ENCODE peak calls at places on chromosomes 12 and 14, in five cellular contexts. One of them, this sample, is unnamed.

GRCh38 chr12:15669256-15669948 is 119.8 kb downstream of the EPS8 start:
- DNase-seq in lower leg skin: no peak
- DNase-seq in cardiac fibroblast: no peak
- DNase-seq in stomach: no peak
- DNase-seq in adrenal gland: no peak
- DNase-seq in this sample: no peak

GRCh38 chr12:132886529-132887477 is 602 bp downstream of the CHFR start:
- DNase-seq in adrenal gland: peak; percentile 26
- DNase-seq in lower leg skin: peak; percentile 87
- DNase-seq in cardiac fibroblast: peak; percentile 14
- DNase-seq in stomach: peak; percentile 27
- DNase-seq in this sample: no peak

GRCh38 chr12:93989913-93990312 is 158.5 kb upstream of the PLXNC1 start:
- DNase-seq in adrenal gland: no peak
- DNase-seq in cardiac fibroblast: no peak
- DNase-seq in stomach: no peak
- DNase-seq in lower leg skin: no peak
- DNase-seq in this sample: no peak

GRCh38 chr12:22477894-22478287 is 66.5 kb downstream of the C2CD5 start:
- DNase-seq in lower leg skin: no peak
- DNase-seq in cardiac fibroblast: peak; percentile 69
- DNase-seq in stomach: no peak
- DNase-seq in adrenal gland: no peak
- DNase-seq in this sample: no peak

GRCh38 chr12:93802698-93803097 is 125.5 kb downstream of the CRADD start:
- DNase-seq in adrenal gland: no peak
- DNase-seq in cardiac fibroblast: peak; percentile 82
- DNase-seq in stomach: no peak
- DNase-seq in lower leg skin: no peak
- DNase-seq in this sample: no peak

GRCh38 chr14:103014466-103015319 is 42.7 kb downstream of the CDC42BPB start:
- DNase-seq in stomach: no peak
- DNase-seq in cardiac fibroblast: peak; percentile 35
- DNase-seq in lower leg skin: no peak
- DNase-seq in adrenal gland: no peak
- DNase-seq in this sample: no peak

GRCh38 chr12:116607039-116607438 is 47.9 kb downstream of the MAP1LC3B2 start:
- DNase-seq in lower leg skin: no peak
- DNase-seq in adrenal gland: no peak
- DNase-seq in stomach: no peak
- DNase-seq in cardiac fibroblast: no peak
- DNase-seq in this sample: no peak

GRCh38 chr12:47832263-47832933 is 12.7 kb upstream of the HDAC7 start:
- DNase-seq in cardiac fibroblast: no peak
- DNase-seq in lower leg skin: no peak
- DNase-seq in stomach: no peak
- DNase-seq in adrenal gland: peak; percentile 11
- DNase-seq in this sample: no peak

GRCh38 chr14:92930737-92931602 is 8.0 kb downstream of the CHGA start:
- DNase-seq in cardiac fibroblast: peak; percentile 14
- DNase-seq in stomach: no peak
- DNase-seq in adrenal gland: no peak
- DNase-seq in lower leg skin: no peak
- DNase-seq in this sample: no peak

GRCh38 chr12:90855534-90855933 is 99.4 kb downstream of the CCER1 start:
- DNase-seq in adrenal gland: no peak
- DNase-seq in lower leg skin: no peak
- DNase-seq in stomach: no peak
- DNase-seq in cardiac fibroblast: no peak
- DNase-seq in this sample: no peak

GRCh38 chr12:6215932-6216494 is 15.8 kb downstream of the CD9 start:
- DNase-seq in stomach: peak; percentile 88
- DNase-seq in cardiac fibroblast: peak; percentile 92
- DNase-seq in adrenal gland: peak; percentile 97
- DNase-seq in lower leg skin: peak; percentile 95
- DNase-seq in this sample: no peak

GRCh38 chr12:106291342-106291741 is 11.2 kb upstream of the TCP11L2 start:
- DNase-seq in adrenal gland: no peak
- DNase-seq in stomach: no peak
- DNase-seq in cardiac fibroblast: peak; percentile 13
- DNase-seq in lower leg skin: no peak
- DNase-seq in this sample: no peak

GRCh38 chr14:65434216-65434850 is 21.8 kb downstream of the FUT8 start:
- DNase-seq in lower leg skin: no peak
- DNase-seq in stomach: no peak
- DNase-seq in adrenal gland: no peak
- DNase-seq in cardiac fibroblast: peak; percentile 31
- DNase-seq in this sample: no peak

GRCh38 chr12:111268738-111269572 is 99.9 kb downstream of the PHETA1 start:
- DNase-seq in lower leg skin: no peak
- DNase-seq in adrenal gland: no peak
- DNase-seq in cardiac fibroblast: no peak
- DNase-seq in stomach: no peak
- DNase-seq in this sample: no peak

GRCh38 chr14:64951724-64952123 is 9.2 kb upstream of the GPX2 start:
- DNase-seq in cardiac fibroblast: no peak
- DNase-seq in stomach: no peak
- DNase-seq in lower leg skin: peak; percentile 68
- DNase-seq in adrenal gland: no peak
- DNase-seq in this sample: no peak

GRCh38 chr12:109279525-109279924 is 29.6 kb downstream of the FOXN4 start:
- DNase-seq in adrenal gland: no peak
- DNase-seq in lower leg skin: no peak
- DNase-seq in stomach: no peak
- DNase-seq in cardiac fibroblast: no peak
- DNase-seq in this sample: no peak

GRCh38 chr14:101196051-101196450 is 292.5 kb upstream of the RTL1 start:
- DNase-seq in adrenal gland: no peak
- DNase-seq in cardiac fibroblast: no peak
- DNase-seq in stomach: peak; percentile 11
- DNase-seq in lower leg skin: peak; percentile 68
- DNase-seq in this sample: no peak

GRCh38 chr12:106583578-106584103 is 837 bp downstream of the RFX4 start:
- DNase-seq in lower leg skin: no peak
- DNase-seq in cardiac fibroblast: peak; percentile 20
- DNase-seq in adrenal gland: no peak
- DNase-seq in stomach: no peak
- DNase-seq in this sample: no peak

GRCh38 chr14:68816943-68817430 is 24.1 kb upstream of the ZFP36L1 start:
- DNase-seq in stomach: no peak
- DNase-seq in adrenal gland: no peak
- DNase-seq in lower leg skin: no peak
- DNase-seq in cardiac fibroblast: no peak
- DNase-seq in this sample: no peak
- TF ChIP-seq CTCF in stomach: no peak
- TF ChIP-seq CTCF in adrenal gland: no peak
- TF ChIP-seq CTCF in lower leg skin: no peak
- TF ChIP-seq CTCF in cardiac fibroblast: no peak
- TF ChIP-seq CTCF in this sample: no peak

GRCh38 chr12:120290541-120291312 is 976 bp downstream of the RNU4-2 start:
- DNase-seq in adrenal gland: peak; percentile 66
- DNase-seq in lower leg skin: peak; percentile 86
- DNase-seq in stomach: peak; percentile 42
- DNase-seq in cardiac fibroblast: peak; percentile 13
- DNase-seq in this sample: no peak
- H3K4me3 ChIP-seq in adrenal gland: no peak overlapping the region
- H3K4me3 ChIP-seq in lower leg skin: no peak overlapping the region
- H3K4me3 ChIP-seq in stomach: peak overlapping the region; percentile 47
- H3K4me3 ChIP-seq in cardiac fibroblast: peak overlapping the region; percentile 11
- H3K4me3 ChIP-seq in this sample: no peak overlapping the region

GRCh38 chr12:57520008-57520726 is at the start of gene DDIT3:
- DNase-seq in cardiac fibroblast: peak; percentile 100
- DNase-seq in stomach: peak; percentile 100
- DNase-seq in lower leg skin: peak; percentile 100
- DNase-seq in adrenal gland: peak; percentile 100
- DNase-seq in this sample: peak; percentile 94

GRCh38 chr12:57519758-57520007 is 631 bp downstream of the DDIT3 start:
- DNase-seq in lower leg skin: no peak
- DNase-seq in cardiac fibroblast: no peak
- DNase-seq in adrenal gland: no peak
- DNase-seq in stomach: no peak
- DNase-seq in this sample: no peak

GRCh38 chr12:57522887-57523705 is 472 bp downstream of the MBD6 start:
- DNase-seq in adrenal gland: peak; percentile 70
- DNase-seq in cardiac fibroblast: peak; percentile 79
- DNase-seq in stomach: peak; percentile 48
- DNase-seq in lower leg skin: peak; percentile 93
- DNase-seq in this sample: no peak

GRCh38 chr12:57522019-57522886 is at the start of gene MBD6:
- DNase-seq in adrenal gland: peak; percentile 96
- DNase-seq in cardiac fibroblast: peak; percentile 95
- DNase-seq in stomach: peak; percentile 94
- DNase-seq in lower leg skin: peak; percentile 98
- DNase-seq in this sample: peak; percentile 89

GRCh38 chr12:57521475-57522018 is 1.1 kb upstream of the MBD6 start:
- DNase-seq in stomach: peak; percentile 48
- DNase-seq in adrenal gland: peak; percentile 79
- DNase-seq in cardiac fibroblast: peak; percentile 55
- DNase-seq in lower leg skin: peak; percentile 88
- DNase-seq in this sample: no peak
- TF ChIP-seq CTCF in stomach: no peak
- TF ChIP-seq CTCF in adrenal gland: no peak
- TF ChIP-seq CTCF in cardiac fibroblast: no peak
- TF ChIP-seq CTCF in lower leg skin: no peak
- TF ChIP-seq CTCF in this sample: peak; percentile 12

GRCh38 chr12:49519574-49519936 is 19.3 kb upstream of the KCNH3 start:
- DNase-seq in adrenal gland: no peak
- DNase-seq in cardiac fibroblast: no peak
- DNase-seq in stomach: no peak
- DNase-seq in lower leg skin: no peak
- DNase-seq in this sample: no peak
- H3K4me3 ChIP-seq in adrenal gland: no peak overlapping the region
- H3K4me3 ChIP-seq in cardiac fibroblast: no peak overlapping the region
- H3K4me3 ChIP-seq in stomach: no peak overlapping the region
- H3K4me3 ChIP-seq in lower leg skin: no peak overlapping the region
- H3K4me3 ChIP-seq in this sample: no peak overlapping the region

GRCh38 chr12:57485695-57486094 is 2.2 kb upstream of the MARS1 start:
- DNase-seq in lower leg skin: no peak
- DNase-seq in cardiac fibroblast: no peak
- DNase-seq in stomach: no peak
- DNase-seq in adrenal gland: no peak
- DNase-seq in this sample: no peak

GRCh38 chr12:57488397-57489156 is 709 bp downstream of the MARS1 start:
- DNase-seq in lower leg skin: no peak
- DNase-seq in stomach: no peak
- DNase-seq in adrenal gland: no peak
- DNase-seq in cardiac fibroblast: no peak
- DNase-seq in this sample: no peak

GRCh38 chr12:57487055-57487596 is 742 bp upstream of the MARS1 start:
- DNase-seq in lower leg skin: no peak
- DNase-seq in adrenal gland: no peak
- DNase-seq in cardiac fibroblast: no peak
- DNase-seq in stomach: no peak
- DNase-seq in this sample: no peak

GRCh38 chr12:57489157-57489641 is 1.3 kb downstream of the MARS1 start:
- DNase-seq in cardiac fibroblast: no peak
- DNase-seq in lower leg skin: no peak
- DNase-seq in adrenal gland: no peak
- DNase-seq in stomach: no peak
- DNase-seq in this sample: no peak

GRCh38 chr12:57487597-57488396 is at the start of gene MARS1:
- DNase-seq in adrenal gland: peak; percentile 95
- DNase-seq in stomach: peak; percentile 96
- DNase-seq in cardiac fibroblast: peak; percentile 96
- DNase-seq in lower leg skin: peak; percentile 99
- DNase-seq in this sample: peak; percentile 94
- TF ChIP-seq CTCF in adrenal gland: no peak
- TF ChIP-seq CTCF in stomach: no peak
- TF ChIP-seq CTCF in cardiac fibroblast: no peak
- TF ChIP-seq CTCF in lower leg skin: no peak
- TF ChIP-seq CTCF in this sample: peak; percentile 34

This sample was measured in GM12864.